ENCODE peak calls at places on chromosomes 4 and X, in seven cellular contexts. H, R, T, F, J, D and P are unnamed samples.

GRCh38 chr4:186485621-186486062 is 69.7 kb downstream of the MTNR1A start:
- DNase-seq in H (no peak), R (no peak), T (no peak), F (no peak), J (peak), D (no peak), P (peak)

GRCh38 chr4:8917321-8917811 is 45.7 kb upstream of the HMX1 start:
- DNase-seq in H (no peak), R (no peak), T (no peak), F (no peak), J (no peak), D (no peak), P (no peak)

GRCh38 chrX:132488819-132489255 is at the start of gene MBNL3:
- DNase-seq in H (no peak), R (peak), T (peak), F (peak), J (peak), D (no peak), P (peak)

GRCh38 chr4:87192155-87192919 is 28.1 kb downstream of the KLHL8 start:
- DNase-seq in H (no peak), R (no peak), T (no peak), F (no peak), J (no peak), D (peak), P (peak)

GRCh38 chr4:100848865-100849264 is 331.0 kb upstream of the EMCN start:
- DNase-seq in H (no peak), R (peak), T (no peak), F (no peak), J (peak), D (no peak), P (no peak)

GRCh38 chrX:31993635-31994034 is 921.8 kb upstream of the FTHL17 start:
- DNase-seq in H (no peak), R (no peak), T (peak), F (no peak), J (no peak), D (no peak), P (no peak)

GRCh38 chr4:83019794-83020497 is 9.3 kb upstream of the LIN54 start:
- DNase-seq in H (no peak), R (peak), T (no peak), F (no peak), J (no peak), D (no peak), P (no peak)

GRCh38 chrX:68186552-68187262 is 246.6 kb downstream of the OPHN1 start:
- DNase-seq in H (no peak), R (no peak), T (no peak), F (peak), J (peak), D (no peak), P (no peak)